ENCODE peak calls at places on chromosomes 11 and 22, in five cellular contexts. One of them, this sample, is unnamed.

GRCh38 chr11:130785376-130786110 is 130.7 kb downstream of the SNX19 start:
- DNase-seq in neural progenitor cell: peak
- DNase-seq in left ventricle myocardium inferior: no peak
- DNase-seq in AG04450: peak
- DNase-seq in Calu3: no peak
- DNase-seq in this sample: no peak

GRCh38 chr22:23772315-23773246 is at the start of gene MMP11:
- DNase-seq in Calu3: peak
- DNase-seq in AG04450: no peak
- DNase-seq in left ventricle myocardium inferior: peak
- DNase-seq in neural progenitor cell: peak
- DNase-seq in this sample: peak

GRCh38 chr22:36300396-36301212 is 47.7 kb downstream of the APOL1 start:
- DNase-seq in left ventricle myocardium inferior: no peak
- DNase-seq in AG04450: no peak
- DNase-seq in neural progenitor cell: no peak
- DNase-seq in Calu3: no peak
- DNase-seq in this sample: no peak

GRCh38 chr11:132022718-132023117 is 652.3 kb downstream of the NTM start:
- DNase-seq in neural progenitor cell: no peak
- DNase-seq in Calu3: no peak
- DNase-seq in AG04450: peak
- DNase-seq in left ventricle myocardium inferior: no peak
- DNase-seq in this sample: no peak

GRCh38 chr22:28822930-28823481 is 22.6 kb upstream of the XBP1 start:
- DNase-seq in Calu3: no peak
- DNase-seq in left ventricle myocardium inferior: no peak
- DNase-seq in AG04450: no peak
- DNase-seq in neural progenitor cell: peak
- DNase-seq in this sample: no peak

GRCh38 chr22:21680830-21681565 is 15.2 kb downstream of the PPIL2 start:
- DNase-seq in neural progenitor cell: no peak
- DNase-seq in left ventricle myocardium inferior: no peak
- DNase-seq in AG04450: no peak
- DNase-seq in Calu3: no peak
- DNase-seq in this sample: no peak

GRCh38 chr11:64690235-64690634 is 32.8 kb downstream of the NRXN2 start:
- DNase-seq in left ventricle myocardium inferior: peak
- DNase-seq in AG04450: no peak
- DNase-seq in Calu3: no peak
- DNase-seq in neural progenitor cell: no peak
- DNase-seq in this sample: no peak

GRCh38 chr11:65613091-65613928 is 711 bp downstream of the MAP3K11 start:
- DNase-seq in AG04450: no peak
- DNase-seq in left ventricle myocardium inferior: no peak
- DNase-seq in neural progenitor cell: peak
- DNase-seq in Calu3: peak
- DNase-seq in this sample: peak

GRCh38 chr22:46365166-46365624 is 29.7 kb downstream of the TRMU start:
- DNase-seq in Calu3: no peak
- DNase-seq in left ventricle myocardium inferior: no peak
- DNase-seq in AG04450: no peak
- DNase-seq in neural progenitor cell: no peak
- DNase-seq in this sample: no peak

GRCh38 chr11:49208006-49208721 is at the start of gene FOLH1:
- DNase-seq in AG04450: no peak
- DNase-seq in neural progenitor cell: no peak
- DNase-seq in left ventricle myocardium inferior: peak
- DNase-seq in Calu3: peak
- DNase-seq in this sample: peak

GRCh38 chr11:30789270-30789669 is 203.1 kb upstream of the MPPED2 start:
- DNase-seq in left ventricle myocardium inferior: no peak
- DNase-seq in neural progenitor cell: no peak
- DNase-seq in Calu3: no peak
- DNase-seq in AG04450: no peak
- DNase-seq in this sample: no peak

GRCh38 chr22:44287121-44287693 is 25.5 kb downstream of the SHISAL1 start:
- DNase-seq in AG04450: no peak
- DNase-seq in neural progenitor cell: no peak
- DNase-seq in Calu3: no peak
- DNase-seq in left ventricle myocardium inferior: no peak
- DNase-seq in this sample: no peak

GRCh38 chr22:25153961-25154685 is 45.5 kb upstream of the CRYBB3 start:
- DNase-seq in neural progenitor cell: peak
- DNase-seq in Calu3: peak
- DNase-seq in left ventricle myocardium inferior: peak
- DNase-seq in AG04450: no peak
- DNase-seq in this sample: no peak

GRCh38 chr11:10348650-10349280 is 43.9 kb downstream of the ADM start:
- DNase-seq in AG04450: no peak
- DNase-seq in neural progenitor cell: no peak
- DNase-seq in Calu3: peak
- DNase-seq in left ventricle myocardium inferior: no peak
- DNase-seq in this sample: no peak

GRCh38 chr11:35139883-35140282 is 912 bp downstream of the CD44 start:
- DNase-seq in left ventricle myocardium inferior: no peak
- DNase-seq in Calu3: no peak
- DNase-seq in AG04450: no peak
- DNase-seq in neural progenitor cell: no peak
- DNase-seq in this sample: no peak

GRCh38 chr11:44112083-44112865 is 16.8 kb downstream of the EXT2 start:
- DNase-seq in AG04450: no peak
- DNase-seq in Calu3: no peak
- DNase-seq in left ventricle myocardium inferior: peak
- DNase-seq in neural progenitor cell: no peak
- DNase-seq in this sample: no peak

GRCh38 chr22:41902932-41903421 is 11.9 kb downstream of the SHISA8 start:
- DNase-seq in left ventricle myocardium inferior: peak
- DNase-seq in neural progenitor cell: no peak
- DNase-seq in AG04450: no peak
- DNase-seq in Calu3: no peak
- DNase-seq in this sample: no peak

GRCh38 chr11:95922536-95923440 is 1.1 kb downstream of the MTMR2 start:
- DNase-seq in Calu3: no peak
- DNase-seq in neural progenitor cell: no peak
- DNase-seq in left ventricle myocardium inferior: no peak
- DNase-seq in AG04450: no peak
- DNase-seq in this sample: no peak

GRCh38 chr11:79617561-79617960 is 176.7 kb upstream of the TENM4 start:
- DNase-seq in AG04450: no peak
- DNase-seq in neural progenitor cell: no peak
- DNase-seq in Calu3: no peak
- DNase-seq in left ventricle myocardium inferior: no peak
- DNase-seq in this sample: no peak

GRCh38 chr11:6646040-6646439 is 9.6 kb downstream of the DCHS1 start:
- DNase-seq in Calu3: no peak
- DNase-seq in AG04450: peak
- DNase-seq in neural progenitor cell: no peak
- DNase-seq in left ventricle myocardium inferior: peak
- DNase-seq in this sample: no peak

GRCh38 chr11:117230981-117231636 is 764 bp downstream of the PCSK7 start:
- DNase-seq in AG04450: no peak
- DNase-seq in neural progenitor cell: no peak
- DNase-seq in left ventricle myocardium inferior: no peak
- DNase-seq in Calu3: no peak
- DNase-seq in this sample: no peak

GRCh38 chr11:128210148-128210940 is 377.0 kb downstream of the ETS1 start:
- DNase-seq in Calu3: peak
- DNase-seq in left ventricle myocardium inferior: no peak
- DNase-seq in AG04450: peak
- DNase-seq in neural progenitor cell: no peak
- DNase-seq in this sample: no peak

GRCh38 chr11:2929880-2930704 is 872 bp upstream of the PHLDA2 start:
- DNase-seq in Calu3: peak
- DNase-seq in AG04450: peak
- DNase-seq in left ventricle myocardium inferior: no peak
- DNase-seq in neural progenitor cell: peak
- DNase-seq in this sample: peak

GRCh38 chr11:2931771-2932738 is 2.8 kb upstream of the PHLDA2 start:
- DNase-seq in neural progenitor cell: no peak
- DNase-seq in left ventricle myocardium inferior: no peak
- DNase-seq in Calu3: no peak
- DNase-seq in AG04450: no peak
- DNase-seq in this sample: no peak

GRCh38 chr11:2931416-2931746 is 2.2 kb upstream of the PHLDA2 start:
- DNase-seq in AG04450: no peak
- DNase-seq in left ventricle myocardium inferior: no peak
- DNase-seq in neural progenitor cell: no peak
- DNase-seq in Calu3: no peak
- DNase-seq in this sample: no peak

GRCh38 chr11:2929511-2929879 is 275 bp upstream of the PHLDA2 start:
- DNase-seq in Calu3: peak
- DNase-seq in neural progenitor cell: peak
- DNase-seq in AG04450: no peak
- DNase-seq in left ventricle myocardium inferior: no peak
- DNase-seq in this sample: no peak

GRCh38 chr11:2930705-2931415 is 1.6 kb upstream of the PHLDA2 start:
- DNase-seq in Calu3: peak
- DNase-seq in AG04450: no peak
- DNase-seq in left ventricle myocardium inferior: peak
- DNase-seq in neural progenitor cell: peak
- DNase-seq in this sample: peak
- TF ChIP-seq CTCF in Calu3: peak
- TF ChIP-seq CTCF in AG04450: no peak
- TF ChIP-seq CTCF in left ventricle myocardium inferior: peak
- TF ChIP-seq CTCF in neural progenitor cell: peak
- TF ChIP-seq CTCF in this sample: peak

GRCh38 chr11:126282742-126283591 is at the start of gene TIRAP:
- DNase-seq in Calu3: peak
- DNase-seq in left ventricle myocardium inferior: peak
- DNase-seq in AG04450: no peak
- DNase-seq in neural progenitor cell: peak
- DNase-seq in this sample: peak

GRCh38 chr11:126280595-126280994 is 2.3 kb upstream of the TIRAP start:
- DNase-seq in neural progenitor cell: no peak
- DNase-seq in AG04450: no peak
- DNase-seq in Calu3: no peak
- DNase-seq in left ventricle myocardium inferior: no peak
- DNase-seq in this sample: peak

GRCh38 chr11:126281245-126281644 is 1.6 kb upstream of the TIRAP start:
- DNase-seq in neural progenitor cell: no peak
- DNase-seq in AG04450: no peak
- DNase-seq in Calu3: no peak
- DNase-seq in left ventricle myocardium inferior: no peak
- DNase-seq in this sample: no peak

GRCh38 chr11:126281666-126282175 is 1.2 kb upstream of the TIRAP start:
- DNase-seq in left ventricle myocardium inferior: no peak
- DNase-seq in AG04450: no peak
- DNase-seq in Calu3: no peak
- DNase-seq in neural progenitor cell: no peak
- DNase-seq in this sample: no peak

DNA sequence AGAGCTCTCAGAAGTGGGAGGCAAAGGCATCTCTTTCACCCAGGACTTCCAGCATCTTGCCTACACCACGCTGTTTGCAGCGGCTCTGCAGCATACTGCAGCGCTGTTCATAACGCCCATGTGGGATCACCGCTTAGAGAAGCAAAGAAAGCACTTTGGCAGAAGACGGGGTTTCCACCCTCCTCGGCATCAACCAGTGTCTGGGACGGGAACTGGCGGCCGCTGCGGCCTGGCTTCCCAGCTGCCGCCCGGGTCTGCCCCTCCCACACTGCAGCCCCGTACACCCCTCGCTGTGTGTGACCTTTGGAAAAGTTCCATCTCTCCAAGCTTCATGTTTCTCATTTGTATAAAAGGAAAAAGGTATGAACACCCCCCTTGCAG is 542 bp upstream of the TIRAP start:
- DNase-seq in Calu3: no peak
- DNase-seq in neural progenitor cell: peak
- DNase-seq in left ventricle myocardium inferior: peak
- DNase-seq in AG04450: no peak
- DNase-seq in this sample: peak
- TF ChIP-seq CTCF in Calu3: no peak
- TF ChIP-seq CTCF in neural progenitor cell: no peak
- TF ChIP-seq CTCF in left ventricle myocardium inferior: no peak
- TF ChIP-seq CTCF in AG04450: no peak
- TF ChIP-seq CTCF in this sample: no peak

GRCh38 chr11:120432056-120433018 is 79.2 kb upstream of the GRIK4 start:
- DNase-seq in AG04450: peak
- DNase-seq in Calu3: peak
- DNase-seq in neural progenitor cell: no peak
- DNase-seq in left ventricle myocardium inferior: no peak
- DNase-seq in this sample: no peak

GRCh38 chr11:120431633-120432032 is 79.9 kb upstream of the GRIK4 start:
- DNase-seq in left ventricle myocardium inferior: no peak
- DNase-seq in neural progenitor cell: peak
- DNase-seq in AG04450: peak
- DNase-seq in Calu3: no peak
- DNase-seq in this sample: peak
- TF ChIP-seq CTCF in left ventricle myocardium inferior: peak
- TF ChIP-seq CTCF in neural progenitor cell: peak
- TF ChIP-seq CTCF in AG04450: peak
- TF ChIP-seq CTCF in Calu3: no peak
- TF ChIP-seq CTCF in this sample: no peak

DNA sequence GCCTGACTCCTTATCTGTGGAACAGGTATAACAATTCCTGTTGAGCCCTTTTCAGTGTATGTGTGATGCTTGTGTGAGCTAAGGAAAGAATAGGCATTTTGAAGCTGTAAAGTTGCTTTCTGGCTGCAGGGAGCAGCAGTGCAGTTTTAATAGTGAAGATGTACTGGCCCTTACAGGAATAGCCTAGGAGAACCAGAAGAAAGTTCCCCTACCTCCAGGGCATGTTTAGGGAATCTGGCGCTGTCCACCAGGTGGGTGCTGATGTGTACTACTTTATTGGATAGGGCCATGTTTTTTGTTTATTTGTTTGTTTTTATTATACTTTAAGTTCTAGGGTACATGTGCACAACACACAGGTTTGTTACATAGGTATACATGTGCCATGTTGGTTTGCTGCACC is 11.5 kb downstream of the BMAL1 start:
- DNase-seq in Calu3: peak
- DNase-seq in AG04450: no peak
- DNase-seq in left ventricle myocardium inferior: no peak
- DNase-seq in neural progenitor cell: peak
- DNase-seq in this sample: peak
- TF ChIP-seq CTCF in Calu3: no peak
- TF ChIP-seq CTCF in AG04450: no peak
- TF ChIP-seq CTCF in left ventricle myocardium inferior: no peak
- TF ChIP-seq CTCF in neural progenitor cell: no peak
- TF ChIP-seq CTCF in this sample: no peak